ENCODE peak calls at places on chromosomes 12 and 14, in eight cellular contexts. K is Daoy; Y is HCT116; H is B cell; Z is Jurkat, Clone E6-1; U is T-helper 1 cell; G is NCI-H2081; E is AG04449. L is an unnamed sample.

GRCh38 chr12:112513496-112513895 is 94.7 kb downstream of the PTPN11 start:
- DNase-seq in U (no peak), E (no peak), H (no peak), G (no peak), Y (no peak), Z (no peak), K (no peak), L (no peak)

GRCh38 chr14:85195872-85196477 is 334.0 kb upstream of the FLRT2 start:
- DNase-seq in K (no peak), H (no peak), G (no peak), Z (no peak), Y (no peak), E (no peak), U (no peak), L (peak)

GRCh38 chr14:88227693-88228092 is 95.4 kb downstream of the KCNK10 start:
- DNase-seq in Y (no peak), G (no peak), K (no peak), H (no peak), U (no peak), E (no peak), Z (no peak), L (no peak)

GRCh38 chr12:2934371-2934770 is 24.8 kb upstream of the TEAD4 start:
- DNase-seq in Z (no peak), U (no peak), K (no peak), G (no peak), H (no peak), Y (no peak), E (no peak), L (no peak)

GRCh38 chr14:64695071-64695470 is 9.2 kb upstream of the PLEKHG3 start:
- DNase-seq in U (no peak), Z (no peak), E (no peak), G (no peak), H (no peak), K (no peak), Y (no peak), L (no peak)

GRCh38 chr12:121652767-121653497 is 16.5 kb downstream of the MORN3 start:
- DNase-seq in H (no peak), U (no peak), E (no peak), Y (no peak), K (no peak), Z (no peak), G (no peak), L (no peak)

GRCh38 chr14:105528197-105528858 is 1.9 kb downstream of the TMEM121 start:
- DNase-seq in G (peak), Z (peak), K (peak), H (peak), U (peak), Y (no peak), E (no peak), L (peak)

GRCh38 chr12:17283563-17283962 is 677.6 kb upstream of the LMO3 start:
- DNase-seq in H (no peak), E (no peak), Z (no peak), U (no peak), K (no peak), Y (no peak), G (no peak), L (no peak)

GRCh38 chr14:100341301-100342031 is 18.3 kb downstream of the SLC25A47 start:
- DNase-seq in U (no peak), K (peak), E (peak), H (peak), G (no peak), Z (no peak), Y (no peak), L (peak)

GRCh38 chr12:114701104-114701414 is 17.1 kb upstream of the TBX3 start:
- DNase-seq in H (no peak), Z (no peak), K (no peak), E (no peak), Y (no peak), U (no peak), G (no peak), L (no peak)

GRCh38 chr12:107593713-107594381 is 91.8 kb upstream of the PWP1 start:
- DNase-seq in U (no peak), Z (no peak), Y (no peak), K (peak), H (no peak), E (no peak), G (no peak), L (peak)

GRCh38 chr14:85280074-85280473 is 249.9 kb upstream of the FLRT2 start:
- DNase-seq in E (no peak), Y (no peak), K (no peak), G (no peak), H (no peak), Z (no peak), U (no peak), L (peak)

GRCh38 chr14:103880334-103880985 is 33.1 kb upstream of the PPP1R13B start:
- DNase-seq in Z (peak), E (no peak), H (no peak), Y (no peak), K (peak), U (no peak), G (no peak), L (peak)

GRCh38 chr12:131695968-131696367 is 14.9 kb upstream of the SFSWAP start:
- DNase-seq in Z (no peak), K (no peak), Y (no peak), E (no peak), H (no peak), G (no peak), U (no peak), L (no peak)

GRCh38 chr12:77724367-77724957 is 106.2 kb upstream of the NAV3 start:
- DNase-seq in Z (no peak), H (no peak), G (peak), E (no peak), K (peak), Y (peak), U (no peak), L (peak)

GRCh38 chr12:12326262-12326661 is 23.8 kb downstream of the MANSC1 start:
- DNase-seq in Y (no peak), K (no peak), Z (no peak), U (no peak), H (no peak), E (no peak), G (no peak), L (no peak)

GRCh38 chr12:52189376-52190174 is 2.2 kb downstream of the KRT80 start:
- DNase-seq in Y (no peak), U (no peak), K (peak), H (no peak), E (no peak), G (no peak), Z (no peak), L (no peak)